ENCODE peak calls at places on chromosome 22, in seven cellular contexts. One of them, this sample, is unnamed.

GRCh38 chr22:41739576-41739975 is 40.3 kb downstream of the MEI1 start:
- DNase-seq in esophagus muscularis mucosa: no peak
- DNase-seq in HCT116: no peak
- DNase-seq in H1: no peak
- DNase-seq in GM12891: peak; percentile 39
- DNase-seq in transverse colon: no peak
- DNase-seq in spleen: no peak
- DNase-seq in this sample: no peak

GRCh38 chr22:40826984-40827741 is 8.0 kb upstream of the SLC25A17 start:
- DNase-seq in esophagus muscularis mucosa: no peak
- DNase-seq in HCT116: no peak
- DNase-seq in H1: no peak
- DNase-seq in GM12891: no peak
- DNase-seq in transverse colon: no peak
- DNase-seq in spleen: no peak
- DNase-seq in this sample: no peak

GRCh38 chr22:24526191-24526590 is 28.7 kb downstream of the GUCD1 start:
- DNase-seq in esophagus muscularis mucosa: no peak
- DNase-seq in HCT116: no peak
- DNase-seq in H1: no peak
- DNase-seq in GM12891: no peak
- DNase-seq in transverse colon: no peak
- DNase-seq in spleen: no peak
- DNase-seq in this sample: no peak

GRCh38 chr22:22663861-22664800 is 19.7 kb downstream of the GGTLC2 start:
- DNase-seq in esophagus muscularis mucosa: no peak
- DNase-seq in HCT116: no peak
- DNase-seq in H1: no peak
- DNase-seq in GM12891: no peak
- DNase-seq in transverse colon: no peak
- DNase-seq in spleen: no peak
- DNase-seq in this sample: no peak

GRCh38 chr22:44037519-44038370 is 13.6 kb downstream of the PARVB start:
- DNase-seq in esophagus muscularis mucosa: no peak
- DNase-seq in HCT116: peak; percentile 69
- DNase-seq in H1: no peak
- DNase-seq in GM12891: no peak
- DNase-seq in transverse colon: peak; percentile 18
- DNase-seq in spleen: no peak
- DNase-seq in this sample: no peak

GRCh38 chr22:25350551-25350971 is 131.1 kb downstream of the CRYBB2 start:
- DNase-seq in esophagus muscularis mucosa: no peak
- DNase-seq in HCT116: no peak
- DNase-seq in H1: no peak
- DNase-seq in GM12891: no peak
- DNase-seq in transverse colon: no peak
- DNase-seq in spleen: peak; percentile 58
- DNase-seq in this sample: no peak

GRCh38 chr22:19878461-19879247 is 24.0 kb upstream of the GNB1L start:
- DNase-seq in esophagus muscularis mucosa: no peak
- DNase-seq in HCT116: no peak
- DNase-seq in H1: no peak
- DNase-seq in GM12891: peak; percentile 5
- DNase-seq in transverse colon: no peak
- DNase-seq in spleen: peak; percentile 47
- DNase-seq in this sample: no peak

GRCh38 chr22:35470903-35471321 is 69.7 kb upstream of the RASD2 start:
- DNase-seq in esophagus muscularis mucosa: no peak
- DNase-seq in HCT116: peak; percentile 28
- DNase-seq in H1: no peak
- DNase-seq in GM12891: no peak
- DNase-seq in transverse colon: no peak
- DNase-seq in spleen: no peak
- DNase-seq in this sample: no peak

GRCh38 chr22:23527971-23528740 is 51.9 kb downstream of the IGLL1 start:
- DNase-seq in esophagus muscularis mucosa: no peak
- DNase-seq in HCT116: no peak
- DNase-seq in H1: no peak
- DNase-seq in GM12891: no peak
- DNase-seq in transverse colon: no peak
- DNase-seq in spleen: peak; percentile 58
- DNase-seq in this sample: no peak

GRCh38 chr22:43031617-43032016 is 16.7 kb upstream of the PACSIN2 start:
- DNase-seq in esophagus muscularis mucosa: no peak
- DNase-seq in HCT116: no peak
- DNase-seq in H1: no peak
- DNase-seq in GM12891: no peak
- DNase-seq in transverse colon: no peak
- DNase-seq in spleen: no peak
- DNase-seq in this sample: no peak

GRCh38 chr22:39514373-39514973 is 5.9 kb upstream of the ATF4 start:
- DNase-seq in esophagus muscularis mucosa: no peak
- DNase-seq in HCT116: no peak
- DNase-seq in H1: no peak
- DNase-seq in GM12891: no peak
- DNase-seq in transverse colon: peak; percentile 57
- DNase-seq in spleen: no peak
- DNase-seq in this sample: no peak

GRCh38 chr22:23817146-23817545 is 21.7 kb downstream of the DERL3 start:
- DNase-seq in esophagus muscularis mucosa: no peak
- DNase-seq in HCT116: no peak
- DNase-seq in H1: no peak
- DNase-seq in GM12891: no peak
- DNase-seq in transverse colon: no peak
- DNase-seq in spleen: peak; percentile 37
- DNase-seq in this sample: no peak

GRCh38 chr22:42283288-42284229 is 13.1 kb upstream of the TCF20 start:
- DNase-seq in esophagus muscularis mucosa: no peak
- DNase-seq in HCT116: no peak
- DNase-seq in H1: no peak
- DNase-seq in GM12891: no peak
- DNase-seq in transverse colon: no peak
- DNase-seq in spleen: peak; percentile 70
- DNase-seq in this sample: no peak

GRCh38 chr22:17390087-17390486 is 20.8 kb downstream of the CECR2 start:
- DNase-seq in esophagus muscularis mucosa: no peak
- DNase-seq in HCT116: no peak
- DNase-seq in H1: no peak
- DNase-seq in GM12891: no peak
- DNase-seq in transverse colon: no peak
- DNase-seq in spleen: no peak
- DNase-seq in this sample: no peak

GRCh38 chr22:36336246-36337182 is 51.3 kb downstream of the MYH9 start:
- DNase-seq in esophagus muscularis mucosa: no peak
- DNase-seq in HCT116: no peak
- DNase-seq in H1: no peak
- DNase-seq in GM12891: no peak
- DNase-seq in transverse colon: no peak
- DNase-seq in spleen: no peak
- DNase-seq in this sample: no peak

GRCh38 chr22:40922484-40923303 is 28.5 kb upstream of the RBX1 start:
- DNase-seq in esophagus muscularis mucosa: no peak
- DNase-seq in HCT116: peak; percentile 29
- DNase-seq in H1: no peak
- DNase-seq in GM12891: peak; percentile 14
- DNase-seq in transverse colon: no peak
- DNase-seq in spleen: no peak
- DNase-seq in this sample: no peak

GRCh38 chr22:41831828-41832552 is 915 bp upstream of the SREBF2 start:
- DNase-seq in esophagus muscularis mucosa: no peak
- DNase-seq in HCT116: no peak
- DNase-seq in H1: no peak
- DNase-seq in GM12891: no peak
- DNase-seq in transverse colon: no peak
- DNase-seq in spleen: no peak
- DNase-seq in this sample: no peak

GRCh38 chr22:20644071-20644642 is 129.8 kb upstream of the SERPIND1 start:
- DNase-seq in esophagus muscularis mucosa: no peak
- DNase-seq in HCT116: no peak
- DNase-seq in H1: no peak
- DNase-seq in GM12891: no peak
- DNase-seq in transverse colon: no peak
- DNase-seq in spleen: no peak
- DNase-seq in this sample: no peak

GRCh38 chr22:19375435-19375834 is 56.1 kb downstream of the HIRA start:
- DNase-seq in esophagus muscularis mucosa: no peak
- DNase-seq in HCT116: no peak
- DNase-seq in H1: no peak
- DNase-seq in GM12891: no peak
- DNase-seq in transverse colon: no peak
- DNase-seq in spleen: no peak
- DNase-seq in this sample: no peak

GRCh38 chr22:31377609-31378008 is 21.8 kb upstream of the DRG1 start:
- DNase-seq in esophagus muscularis mucosa: no peak
- DNase-seq in HCT116: no peak
- DNase-seq in H1: no peak
- DNase-seq in GM12891: no peak
- DNase-seq in transverse colon: no peak
- DNase-seq in spleen: no peak
- DNase-seq in this sample: no peak

DNA sequence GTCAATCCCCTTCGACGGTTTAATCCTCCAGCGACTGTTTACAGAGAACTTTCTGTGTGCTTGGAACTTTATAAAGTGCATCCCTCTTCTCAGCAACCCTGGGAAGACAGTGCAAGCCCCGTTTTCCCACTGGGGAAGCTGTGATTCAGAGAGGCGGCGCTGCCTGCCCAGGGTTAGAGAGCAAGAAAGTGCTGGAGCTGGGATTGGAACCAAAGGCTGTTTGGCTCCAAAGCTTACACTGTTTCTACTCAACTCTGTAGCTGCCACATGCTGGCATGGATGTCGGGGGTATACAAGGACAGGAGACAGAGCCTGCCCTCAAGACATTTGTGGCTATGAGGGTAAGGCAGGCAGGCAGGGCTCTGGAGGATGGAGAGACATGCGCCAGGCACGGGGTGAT is 13.0 kb downstream of the FBLN1 start:
- DNase-seq in esophagus muscularis mucosa: no peak
- DNase-seq in HCT116: no peak
- DNase-seq in H1: no peak
- DNase-seq in GM12891: no peak
- DNase-seq in transverse colon: no peak
- DNase-seq in spleen: no peak
- DNase-seq in this sample: no peak
- TF ChIP-seq POLR2AphosphoS5 in esophagus muscularis mucosa: no peak
- TF ChIP-seq POLR2AphosphoS5 in HCT116: no peak
- TF ChIP-seq POLR2AphosphoS5 in H1: no peak
- TF ChIP-seq POLR2AphosphoS5 in GM12891: no peak
- TF ChIP-seq POLR2AphosphoS5 in transverse colon: no peak
- TF ChIP-seq POLR2AphosphoS5 in spleen: no peak
- TF ChIP-seq POLR2AphosphoS5 in this sample: no peak

DNA sequence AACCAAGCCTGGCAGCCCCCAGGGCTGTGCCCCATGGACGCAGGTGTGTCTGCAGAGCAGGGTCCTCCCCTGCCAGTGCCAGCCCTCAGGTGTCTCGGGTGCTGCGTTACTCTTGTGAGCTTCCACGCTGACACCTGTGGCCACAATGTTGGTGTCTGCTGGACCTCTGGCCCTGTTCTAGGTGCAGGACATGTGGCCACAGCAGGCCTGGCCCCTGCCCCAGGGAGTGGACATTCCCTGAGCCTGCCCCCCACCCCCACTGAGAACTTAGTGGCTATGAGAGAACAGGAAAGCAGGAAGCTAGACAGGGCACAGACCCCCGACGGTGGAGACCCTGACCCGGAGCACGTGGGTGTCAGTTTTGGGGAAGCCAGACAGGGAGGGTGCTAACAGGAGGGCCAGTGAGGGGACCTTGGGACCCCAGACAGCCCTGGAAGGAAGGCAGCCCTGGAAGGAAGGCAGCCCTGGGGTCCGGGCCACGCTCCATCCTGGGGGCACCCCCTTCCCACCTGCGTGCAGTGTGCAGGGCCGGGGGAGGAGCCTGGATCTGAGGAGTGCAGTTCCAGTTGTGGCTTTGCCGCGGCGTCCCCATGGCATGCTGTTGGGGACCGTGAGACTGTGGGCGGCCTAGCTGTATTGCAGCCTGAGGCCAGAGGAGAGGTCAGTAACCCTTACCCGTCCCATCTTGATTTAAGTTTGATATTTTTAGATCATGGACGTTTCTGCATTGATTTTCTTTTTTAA is 43.9 kb upstream of the PPARA start:
- DNase-seq in esophagus muscularis mucosa: no peak
- DNase-seq in HCT116: no peak
- DNase-seq in H1: no peak
- DNase-seq in GM12891: no peak
- DNase-seq in transverse colon: no peak
- DNase-seq in spleen: no peak
- DNase-seq in this sample: no peak
- TF ChIP-seq POLR2AphosphoS5 in esophagus muscularis mucosa: no peak
- TF ChIP-seq POLR2AphosphoS5 in HCT116: peak; percentile 14
- TF ChIP-seq POLR2AphosphoS5 in H1: no peak
- TF ChIP-seq POLR2AphosphoS5 in GM12891: no peak
- TF ChIP-seq POLR2AphosphoS5 in transverse colon: no peak
- TF ChIP-seq POLR2AphosphoS5 in spleen: peak; percentile 24
- TF ChIP-seq POLR2AphosphoS5 in this sample: no peak

DNA sequence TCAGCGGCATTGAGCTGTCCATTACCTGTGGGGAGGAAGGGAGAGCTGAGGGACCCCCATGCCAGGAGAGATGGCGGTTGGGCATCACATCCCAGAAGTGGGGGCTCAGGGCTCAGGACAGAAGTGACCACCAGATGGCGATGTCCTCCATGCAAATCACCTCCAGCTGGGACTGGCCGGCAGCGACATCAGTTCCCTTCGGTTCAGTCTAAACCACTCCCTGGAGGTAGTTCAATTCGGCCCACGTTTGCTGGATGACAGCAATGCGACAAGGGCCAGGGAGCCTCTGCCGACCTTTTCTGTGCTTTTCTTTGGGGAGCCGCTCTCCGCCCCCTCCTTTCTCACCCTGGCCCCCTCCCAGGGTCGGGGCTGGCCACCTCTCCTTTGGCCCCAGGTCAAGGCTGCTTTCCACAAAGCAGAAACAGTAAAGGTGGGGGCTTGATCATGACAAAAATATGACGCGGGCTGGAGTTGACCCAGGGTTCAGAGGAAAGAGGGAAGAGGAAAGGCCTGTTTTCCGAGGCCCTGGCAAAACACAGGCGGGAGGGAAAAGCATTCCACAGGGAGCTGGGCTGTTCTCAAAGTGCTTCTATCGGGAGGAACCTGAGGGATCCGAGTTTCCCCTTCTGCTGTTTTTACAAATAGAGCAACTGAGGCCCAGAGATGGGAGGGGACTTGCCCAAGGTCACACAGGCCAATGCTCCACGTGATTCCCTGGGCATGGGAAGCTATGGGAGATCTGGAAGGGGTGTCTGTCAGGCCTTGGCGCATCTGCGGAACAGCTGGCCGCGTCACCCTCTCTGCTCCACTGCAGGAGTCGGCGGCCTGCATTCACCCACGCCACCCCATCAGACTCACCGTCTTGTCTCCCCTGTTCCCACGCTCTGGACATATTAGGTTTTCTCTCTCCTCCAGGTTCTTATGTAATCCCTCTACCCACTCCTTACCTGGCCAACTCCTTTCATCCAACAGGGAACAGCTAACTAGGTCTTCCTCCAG is 54.7 kb downstream of the FBXO7 start:
- DNase-seq in esophagus muscularis mucosa: peak; percentile 98
- DNase-seq in HCT116: peak; percentile 74
- DNase-seq in H1: peak; percentile 63
- DNase-seq in GM12891: peak; percentile 75
- DNase-seq in transverse colon: peak; percentile 87
- DNase-seq in spleen: peak; percentile 89
- DNase-seq in this sample: peak; percentile 72
- TF ChIP-seq POLR2AphosphoS5 in esophagus muscularis mucosa: peak; percentile 50
- TF ChIP-seq POLR2AphosphoS5 in HCT116: no peak
- TF ChIP-seq POLR2AphosphoS5 in H1: no peak
- TF ChIP-seq POLR2AphosphoS5 in GM12891: no peak
- TF ChIP-seq POLR2AphosphoS5 in transverse colon: no peak
- TF ChIP-seq POLR2AphosphoS5 in spleen: peak; percentile 73
- TF ChIP-seq POLR2AphosphoS5 in this sample: no peak

GRCh38 chr22:37486224-37486845 is at the start of gene MFNG:
- DNase-seq in esophagus muscularis mucosa: no peak
- DNase-seq in HCT116: no peak
- DNase-seq in H1: no peak
- DNase-seq in GM12891: peak; percentile 97
- DNase-seq in transverse colon: peak; percentile 84
- DNase-seq in spleen: peak; percentile 96
- DNase-seq in this sample: peak; percentile 97
- TF ChIP-seq POLR2AphosphoS5 in esophagus muscularis mucosa: peak; percentile 36
- TF ChIP-seq POLR2AphosphoS5 in HCT116: no peak
- TF ChIP-seq POLR2AphosphoS5 in H1: no peak
- TF ChIP-seq POLR2AphosphoS5 in GM12891: no peak
- TF ChIP-seq POLR2AphosphoS5 in transverse colon: peak; percentile 34
- TF ChIP-seq POLR2AphosphoS5 in spleen: peak; percentile 83
- TF ChIP-seq POLR2AphosphoS5 in this sample: peak; percentile 42